ENCODE peak calls at places on chromosomes 16 and 17, in nine cellular contexts. T is breast epithelium, J is stomach, D is vagina, U is spleen, F is HCT116, C is sigmoid colon, B is prostate gland, S is GM23338. E is an unnamed sample. For H3K4me1, the result is how much of the 10 kb centered on the place peaks cover.

GRCh38 chr17:78041401-78042179 is 83.1 kb downstream of the TNRC6C start:
- DNase-seq in T (no peak), J (no peak), D (no peak), B (no peak), U (no peak), F (no peak), C (no peak), S (no peak), E (no peak)

GRCh38 chr17:4834621-4835020 is 1.5 kb downstream of the MINK1 start:
- DNase-seq in T (no peak), J (no peak), D (no peak), U (no peak), C (no peak), F (no peak), B (no peak), S (no peak), E (no peak)

GRCh38 chr17:71084219-71084618 is 914.9 kb downstream of the KCNJ2 start:
- DNase-seq in J (peak), T (no peak), D (no peak), S (peak), B (peak), F (peak), C (no peak), U (no peak), E (peak)

GRCh38 chr16:88351521-88352101 is 31.1 kb upstream of the ZNF469 start:
- DNase-seq in F (no peak), D (no peak), J (no peak), C (peak), B (no peak), S (no peak), T (no peak), U (peak), E (peak)

GRCh38 chr16:3465911-3466584 is 22.6 kb downstream of the NAA60 start:
- DNase-seq in C (no peak), T (no peak), S (no peak), F (no peak), U (peak), J (no peak), B (no peak), D (no peak), E (no peak)

GRCh38 chr17:42276609-42277341 is 584 bp upstream of the STAT5B start:
- DNase-seq in C (peak), S (peak), F (no peak), U (peak), T (no peak), B (no peak), J (peak), D (no peak), E (no peak)

GRCh38 chr17:75060434-75061054 is 13.5 kb downstream of the KCTD2 start:
- DNase-seq in J (no peak), U (no peak), S (no peak), B (no peak), C (no peak), D (no peak), T (no peak), F (no peak), E (no peak)

GRCh38 chr17:28524476-28525415 is 18.6 kb downstream of the FOXN1 start:
- DNase-seq in F (no peak), D (no peak), B (peak), U (no peak), J (peak), S (no peak), T (peak), C (no peak), E (peak)

GRCh38 chr17:83171661-83172060 is 92.3 kb downstream of the METRNL start:
- DNase-seq in J (no peak), C (no peak), T (peak), D (no peak), F (no peak), U (no peak), S (no peak), B (no peak), E (peak)

GRCh38 chr16:15493416-15494181 is 59.2 kb downstream of the BMERB1 start:
- DNase-seq in S (no peak), F (no peak), B (no peak), C (no peak), T (no peak), U (no peak), D (no peak), J (no peak), E (no peak)

GRCh38 chr17:15341385-15341849 is at the start of gene TEKT3:
- DNase-seq in T (peak), F (no peak), D (no peak), J (peak), C (peak), U (peak), B (peak), S (peak), E (peak)

GRCh38 chr16:68357923-68358322 is 47.1 kb downstream of the PRMT7 start:
- DNase-seq in J (no peak), C (no peak), B (no peak), T (no peak), D (no peak), F (no peak), S (no peak), U (no peak), E (no peak)

GRCh38 chr16:81723098-81723723 is 55.9 kb upstream of the PLCG2 start:
- DNase-seq in T (no peak), S (peak), J (no peak), D (peak), B (peak), U (peak), C (no peak), F (peak), E (no peak)

GRCh38 chr16:56889206-56889605 is 24.2 kb downstream of the SLC12A3 start:
- DNase-seq in D (no peak), F (no peak), B (peak), S (no peak), U (no peak), T (no peak), C (no peak), J (peak), E (no peak)

GRCh38 chr17:76414334-76415295 is 30.2 kb downstream of the SPHK1 start:
- DNase-seq in T (no peak), D (no peak), F (no peak), C (peak), B (no peak), S (no peak), U (peak), J (peak), E (no peak)

GRCh38 chr16:8962393-8963009 is 1.2 kb downstream of the USP7 start:
- DNase-seq in J (peak), U (peak), T (no peak), F (no peak), B (no peak), C (no peak), S (peak), D (no peak), E (peak)

GRCh38 chr16:74019608-74020007 is 277.0 kb upstream of the PSMD7 start:
- DNase-seq in F (no peak), S (peak), D (no peak), T (no peak), J (no peak), U (no peak), B (no peak), C (no peak), E (no peak)

GRCh38 chr17:13727441-13728171 is 125.9 kb upstream of the HS3ST3A1 start:
- DNase-seq in U (no peak), J (no peak), S (no peak), T (no peak), B (no peak), F (no peak), C (no peak), D (no peak), E (no peak)

GRCh38 chr17:13728751-13729150 is 127.0 kb upstream of the HS3ST3A1 start:
- DNase-seq in U (no peak), S (no peak), C (no peak), F (no peak), J (no peak), B (no peak), D (no peak), T (no peak), E (no peak)

GRCh38 chr17:13721705-13722104 is 120.0 kb upstream of the HS3ST3A1 start:
- DNase-seq in C (no peak), B (no peak), F (no peak), S (no peak), T (no peak), D (no peak), J (no peak), U (no peak), E (no peak)

DNA sequence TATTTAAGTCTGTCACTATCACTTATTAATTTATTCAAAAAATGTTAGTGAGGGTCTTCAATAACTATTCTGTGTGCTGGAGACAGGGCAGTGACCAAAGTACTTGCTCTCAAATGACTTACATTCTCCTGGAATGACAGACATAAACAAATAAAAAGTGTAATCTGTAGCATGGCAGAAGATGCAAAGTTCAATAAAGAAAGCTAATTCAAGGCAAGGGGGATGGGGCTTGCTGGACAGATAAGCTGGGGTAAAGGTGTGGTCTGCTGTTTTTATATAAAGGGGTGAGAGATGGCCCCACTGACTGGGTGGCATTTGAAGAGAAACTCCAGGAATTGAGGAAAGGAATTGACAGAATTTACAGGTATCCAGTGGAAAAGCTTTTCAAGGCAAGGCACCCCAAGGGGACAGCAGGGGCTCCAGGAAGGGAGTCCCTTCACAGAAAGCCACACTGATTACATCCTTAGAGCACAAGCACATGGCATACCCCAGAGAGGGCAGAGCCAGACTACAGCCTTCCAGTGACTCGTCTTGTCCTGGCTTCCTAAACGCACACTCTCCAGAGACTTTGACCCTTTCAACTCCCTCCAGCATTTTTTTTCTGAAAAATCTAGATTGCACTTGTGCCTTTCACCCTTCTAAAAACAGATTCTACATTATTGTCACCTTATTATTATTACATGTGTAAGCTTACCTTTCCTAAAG is 123.7 kb upstream of the HS3ST3A1 start:
- DNase-seq in T (no peak), U (no peak), C (no peak), S (no peak), J (no peak), B (no peak), D (no peak), F (no peak), E (no peak)
- H3K27ac ChIP-seq in T (no peak), U (no peak), C (no peak), S (no peak), J (no peak), B (no peak), D (no peak), F (no peak), E (no peak)

DNA sequence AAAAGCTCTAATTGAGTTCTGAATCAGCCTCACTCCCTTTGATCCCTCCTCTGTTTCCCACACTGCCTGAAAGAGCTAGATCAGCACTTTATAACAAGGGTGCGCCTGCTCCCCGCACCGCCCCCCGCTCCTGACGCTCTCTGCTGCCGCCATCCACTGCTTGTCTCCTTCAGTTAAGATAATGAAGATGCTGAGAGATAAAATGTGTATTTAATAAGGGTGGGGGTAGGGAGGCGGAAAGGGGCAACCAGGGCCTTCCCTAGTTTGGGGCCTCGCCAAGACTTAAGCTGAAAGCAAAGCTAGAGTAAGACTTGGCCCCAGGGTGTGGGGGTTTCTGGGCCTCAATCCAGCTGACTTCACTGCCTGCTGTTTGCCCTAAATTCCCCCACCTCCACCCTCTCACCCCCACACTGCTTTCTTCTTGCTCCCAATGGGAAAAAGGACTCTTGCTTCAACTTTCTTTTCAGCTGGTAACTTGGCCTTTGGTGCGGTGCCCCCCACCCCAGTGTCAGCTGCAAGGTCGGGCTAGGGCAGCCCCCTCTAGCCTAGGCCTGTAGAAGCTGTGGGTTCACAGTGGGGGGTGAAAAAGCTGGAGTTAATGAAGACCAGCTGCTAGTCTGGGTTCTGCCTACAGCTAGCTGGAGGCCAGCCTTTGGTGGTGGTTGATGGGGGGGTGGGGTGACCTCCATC is 1.8 kb upstream of the RARA start:
- DNase-seq in J (no peak), C (peak), F (no peak), U (peak), D (no peak), S (peak), B (no peak), T (no peak), E (peak)
- TF ChIP-seq POLR2AphosphoS5 in J (no peak), C (no peak), F (no peak), U (peak), D (no peak), S (peak), B (no peak), T (peak), E (no peak)

DNA sequence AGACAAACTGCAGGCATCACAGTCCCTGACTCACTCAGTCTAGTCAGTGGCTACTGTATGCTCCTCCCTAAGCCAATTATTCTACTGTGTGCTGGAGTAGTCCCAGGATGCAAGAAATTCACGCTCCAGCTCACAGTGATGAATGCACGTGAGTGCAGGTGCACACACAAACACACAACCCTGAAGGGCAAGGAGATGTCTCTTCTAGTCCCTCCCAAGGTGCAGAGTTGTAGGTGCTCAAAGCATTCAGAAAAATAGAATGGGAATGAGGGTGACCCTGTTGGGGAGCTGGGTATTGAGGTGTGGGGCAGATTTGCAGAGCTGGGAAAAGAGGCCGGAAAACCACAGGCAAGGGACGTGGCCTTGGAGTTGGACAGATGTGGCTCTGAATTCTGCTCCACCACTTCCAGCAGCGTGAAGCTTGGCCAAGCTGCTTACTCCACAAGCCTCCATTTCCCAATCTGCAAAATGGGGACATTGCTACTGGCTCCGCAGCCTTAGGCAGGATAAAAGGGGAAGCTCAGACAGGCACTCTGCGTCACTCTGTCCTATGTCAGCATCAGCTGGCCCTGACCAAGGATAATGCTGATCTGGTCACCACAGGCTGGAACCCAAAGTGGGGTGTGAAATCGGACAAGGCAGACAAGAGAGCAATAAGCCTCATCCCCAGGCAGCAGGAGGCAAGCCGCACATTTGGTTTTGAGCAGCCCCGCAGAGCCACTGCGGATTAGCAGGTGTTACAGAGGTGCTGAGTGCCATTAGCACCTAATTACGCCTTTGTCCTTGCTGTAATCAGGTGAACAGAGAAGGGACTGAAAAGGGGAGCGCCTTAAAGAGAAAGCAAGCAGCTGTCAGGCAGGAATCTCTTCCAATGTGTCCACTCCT is 54.9 kb downstream of the SDK2 start:
- DNase-seq in S (no peak), J (no peak), F (no peak), C (no peak), T (no peak), B (no peak), U (no peak), D (no peak), E (no peak)
- H3K4me1 ChIP-seq in S (under half), J (under half), F (under half), C (under half), T (under half), B (under half), U (half or more), D (under half), E (under half)

DNA sequence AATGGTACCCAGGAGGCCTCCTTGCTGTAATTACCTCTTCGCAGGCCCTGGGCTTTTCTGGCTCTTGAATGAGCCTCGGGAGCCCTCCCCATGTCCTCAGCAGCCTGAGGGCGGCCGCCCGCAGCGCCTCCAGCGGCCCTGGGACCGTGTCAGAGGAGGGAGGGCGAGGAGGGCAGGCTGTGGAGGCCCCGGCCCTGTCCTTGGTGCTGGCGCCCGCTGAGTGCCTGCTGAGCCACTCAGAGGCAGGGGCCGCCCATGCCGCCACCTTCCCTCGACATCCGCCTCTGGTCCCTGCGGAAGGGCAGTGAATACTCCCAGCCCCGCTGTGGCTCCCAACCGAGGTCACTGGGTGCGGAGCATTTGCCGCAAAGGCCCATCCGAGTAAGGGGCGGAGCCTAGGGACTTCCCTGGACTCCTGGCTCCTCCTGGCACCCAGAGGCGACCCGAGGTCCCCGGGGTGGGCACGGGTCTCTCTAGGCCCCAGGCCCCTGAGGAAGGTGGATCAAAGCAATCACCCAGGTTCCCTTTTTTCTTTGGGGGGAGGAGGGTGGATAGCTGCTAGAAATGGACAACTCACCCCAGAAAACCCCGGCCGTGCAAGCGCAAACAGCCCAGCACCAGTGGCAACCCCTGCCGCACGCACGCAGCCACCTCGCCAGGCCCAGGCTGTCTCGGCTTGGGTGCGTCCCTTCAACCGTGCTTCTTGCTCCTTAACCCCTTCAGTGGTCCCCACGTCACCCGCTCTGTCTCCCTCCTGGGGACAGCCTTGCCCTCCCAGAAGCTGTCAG is 2.7 kb downstream of the RBFOX3 start:
- DNase-seq in F (peak), S (peak), C (peak), T (no peak), B (no peak), D (no peak), U (no peak), J (no peak), E (peak)
- H3K27ac ChIP-seq in F (no peak), S (no peak), C (peak), T (no peak), B (no peak), D (no peak), U (no peak), J (no peak), E (no peak)

GRCh38 chr17:80605326-80606066 is 60.9 kb downstream of the RPTOR start:
- DNase-seq in J (no peak), C (no peak), D (no peak), S (no peak), T (no peak), B (no peak), U (no peak), F (no peak), E (no peak)
- TF ChIP-seq POLR2AphosphoS5 in J (no peak), C (no peak), D (no peak), S (no peak), T (no peak), B (no peak), U (no peak), F (no peak), E (no peak)

GRCh38 chr17:34305606-34306005 is 13.6 kb upstream of the CCL8 start:
- DNase-seq in B (no peak), T (no peak), D (peak), U (no peak), S (no peak), C (no peak), J (no peak), F (no peak), E (no peak)
- H3K4me1 ChIP-seq in B (under half), T (under half), D (under half), U (under half), S (under half), C (under half), J (under half), F (under half), E (under half)